ENCODE peak calls at places on chromosomes 11 and 22, in nine cellular contexts. T is PC-9, U is body of pancreas, X is heart left ventricle, A is HCT116, B is GM12878, L is Peyer's patch, S is psoas muscle, K is fibroblast of lung. M is an unnamed sample. For H3K4me1, the result is how much of the 10 kb centered on the place peaks cover.

GRCh38 chr11:109968299-109968698 is 124.9 kb upstream of the ZC3H12C start:
- DNase-seq in T (no peak), U (no peak), X (no peak), A (no peak), B (no peak), L (no peak), S (no peak), K (no peak), M (no peak)

GRCh38 chr11:65448418-65449196 is 26.0 kb downstream of the NEAT1 start:
- DNase-seq in T (peak), U (peak), X (no peak), A (no peak), B (no peak), L (peak), S (peak), K (peak), M (peak)

GRCh38 chr11:31414338-31414737 is 44.7 kb downstream of the DNAJC24 start:
- DNase-seq in T (no peak), U (no peak), X (no peak), A (no peak), B (no peak), L (no peak), S (no peak), K (no peak), M (no peak)

GRCh38 chr11:14423633-14424032 is 64.7 kb upstream of the RRAS2 start:
- DNase-seq in T (peak), U (no peak), X (no peak), A (no peak), B (no peak), L (no peak), S (no peak), K (peak), M (no peak)

GRCh38 chr11:111715142-111715816 is 50.9 kb downstream of the PPP2R1B start:
- DNase-seq in T (peak), U (no peak), X (no peak), A (no peak), B (no peak), L (no peak), S (no peak), K (no peak), M (no peak)

GRCh38 chr11:64537876-64538275 is 53.1 kb upstream of the SLC22A12 start:
- DNase-seq in T (no peak), U (peak), X (no peak), A (no peak), B (no peak), L (no peak), S (no peak), K (no peak), M (no peak)

GRCh38 chr11:133713844-133714243 is 131.5 kb downstream of the SPATA19 start:
- DNase-seq in T (no peak), U (no peak), X (no peak), A (no peak), B (no peak), L (no peak), S (no peak), K (no peak), M (no peak)

GRCh38 chr11:7543302-7543701 is 29.5 kb downstream of the PPFIBP2 start:
- DNase-seq in T (no peak), U (no peak), X (no peak), A (no peak), B (no peak), L (no peak), S (no peak), K (no peak), M (no peak)

GRCh38 chr11:44978279-44978960 is 27.7 kb upstream of the TP53I11 start:
- DNase-seq in T (no peak), U (no peak), X (no peak), A (no peak), B (no peak), L (no peak), S (no peak), K (no peak), M (no peak)
- H3K4me1 ChIP-seq in T (under half), U (half or more), X (under half), A (under half), B (under half), L (under half), S (under half), K (under half), M (under half)

GRCh38 chr11:115610908-115611307 is 106.7 kb upstream of the CADM1 start:
- DNase-seq in T (no peak), U (no peak), X (no peak), A (no peak), B (no peak), L (no peak), S (no peak), K (no peak), M (no peak)

GRCh38 chr11:115607621-115608191 is 103.5 kb upstream of the CADM1 start:
- DNase-seq in T (no peak), U (no peak), X (peak), A (no peak), B (no peak), L (no peak), S (no peak), K (no peak), M (no peak)

GRCh38 chr11:115608976-115609375 is 104.8 kb upstream of the CADM1 start:
- DNase-seq in T (no peak), U (no peak), X (no peak), A (no peak), B (no peak), L (no peak), S (no peak), K (no peak), M (no peak)

GRCh38 chr11:115606223-115607220 is 102.3 kb upstream of the CADM1 start:
- DNase-seq in T (no peak), U (peak), X (peak), A (no peak), B (no peak), L (no peak), S (peak), K (peak), M (peak)

GRCh38 chr11:115605397-115606222 is 101.4 kb upstream of the CADM1 start:
- DNase-seq in T (no peak), U (no peak), X (no peak), A (no peak), B (no peak), L (no peak), S (no peak), K (no peak), M (no peak)
- H3K27ac ChIP-seq in T (no peak), U (no peak), X (peak), A (no peak), B (no peak), L (no peak), S (no peak), K (no peak), M (peak)

GRCh38 chr11:12683857-12684256 is 9.6 kb downstream of the TEAD1 start:
- DNase-seq in T (peak), U (no peak), X (no peak), A (no peak), B (no peak), L (no peak), S (no peak), K (peak), M (no peak)
- H3K4me1 ChIP-seq in T (half or more), U (half or more), X (half or more), A (half or more), B (under half), L (under half), S (half or more), K (half or more), M (under half)

GRCh38 chr11:46706886-46707285 is 6.1 kb downstream of the ZNF408 start:
- DNase-seq in T (no peak), U (no peak), X (no peak), A (no peak), B (no peak), L (no peak), S (no peak), K (no peak), M (no peak)

GRCh38 chr11:46712874-46713576 is 6.0 kb upstream of the F2 start:
- DNase-seq in T (no peak), U (no peak), X (no peak), A (no peak), B (no peak), L (no peak), S (no peak), K (no peak), M (no peak)

GRCh38 chr11:46710821-46711269 is 8.2 kb upstream of the F2 start:
- DNase-seq in T (no peak), U (peak), X (peak), A (no peak), B (no peak), L (no peak), S (peak), K (peak), M (peak)

DNA sequence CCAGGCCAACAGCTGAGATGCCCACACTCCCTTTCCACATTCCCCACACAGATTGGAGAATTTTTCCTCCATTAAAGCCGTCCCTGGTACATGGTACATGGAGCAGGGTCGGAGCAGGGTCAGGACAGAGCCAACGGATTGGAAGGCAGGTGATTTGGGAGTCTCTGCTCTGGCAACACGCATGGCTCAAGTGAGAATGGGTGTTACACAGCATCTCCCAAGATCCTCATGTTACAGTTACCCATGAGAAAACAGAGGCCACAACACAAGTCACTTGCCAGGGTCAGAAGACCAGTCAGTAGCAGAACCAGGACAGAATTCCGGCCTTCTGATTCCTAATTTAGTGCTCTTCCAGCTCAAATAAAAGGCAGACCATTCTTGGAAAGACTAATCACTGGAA is 7.7 kb upstream of the F2 start:
- DNase-seq in T (no peak), U (no peak), X (no peak), A (no peak), B (no peak), L (no peak), S (no peak), K (peak), M (no peak)
- H3K27ac ChIP-seq in T (no peak), U (peak), X (peak), A (no peak), B (no peak), L (peak), S (peak), K (peak), M (peak)

GRCh38 chr11:119895981-119896380 is 167.0 kb upstream of the NECTIN1 start:
- DNase-seq in T (no peak), U (no peak), X (no peak), A (no peak), B (no peak), L (no peak), S (no peak), K (no peak), M (no peak)
- H3K4me1 ChIP-seq in T (under half), U (under half), X (under half), A (under half), B (under half), L (under half), S (under half), K (under half), M (under half)

GRCh38 chr11:27507561-27508322 is 1.2 kb upstream of the LIN7C start:
- DNase-seq in T (no peak), U (no peak), X (no peak), A (no peak), B (no peak), L (no peak), S (no peak), K (no peak), M (no peak)

GRCh38 chr11:27509953-27510352 is 3.4 kb upstream of the LIN7C start:
- DNase-seq in T (no peak), U (no peak), X (no peak), A (no peak), B (no peak), L (no peak), S (no peak), K (no peak), M (no peak)

GRCh38 chr11:27501102-27501501 is 5.5 kb downstream of the LIN7C start:
- DNase-seq in T (no peak), U (no peak), X (no peak), A (no peak), B (no peak), L (no peak), S (no peak), K (no peak), M (no peak)

GRCh38 chr11:27506200-27507182 is at the start of gene LIN7C:
- DNase-seq in T (peak), U (peak), X (peak), A (peak), B (peak), L (peak), S (peak), K (peak), M (peak)

GRCh38 chr11:27505781-27506180 is 788 bp downstream of the LIN7C start:
- DNase-seq in T (no peak), U (no peak), X (no peak), A (no peak), B (no peak), L (no peak), S (no peak), K (no peak), M (no peak)
- H3K27ac ChIP-seq in T (peak), U (peak), X (peak), A (peak), B (peak), L (peak), S (peak), K (peak), M (peak)

DNA sequence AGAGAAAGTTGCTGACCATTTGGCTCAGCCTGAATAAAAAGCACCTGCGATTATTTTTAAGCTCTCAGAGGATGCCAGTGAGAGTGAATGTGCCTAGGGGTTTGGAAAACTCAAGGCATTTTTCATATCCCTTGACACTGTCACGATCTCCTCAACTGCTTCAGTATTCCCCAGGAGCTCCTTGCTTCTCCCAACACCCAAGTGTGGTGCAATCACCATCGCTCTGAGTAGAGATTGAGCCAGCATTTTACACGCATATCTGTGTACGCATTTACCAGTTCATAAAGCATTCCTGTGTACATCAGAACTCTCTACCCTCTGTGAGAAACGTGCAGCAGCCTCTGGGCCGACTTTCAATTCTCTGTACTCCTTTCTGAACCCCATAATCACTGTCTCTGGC is 1.3 kb downstream of the SRRD start:
- DNase-seq in T (no peak), U (no peak), X (no peak), A (no peak), B (no peak), L (no peak), S (no peak), K (peak), M (no peak)
- H3K4me1 ChIP-seq in T (under half), U (under half), X (under half), A (under half), B (under half), L (under half), S (under half), K (under half), M (under half)

GRCh38 chr11:123122341-123122740 is 60.4 kb upstream of the HSPA8 start:
- DNase-seq in T (peak), U (peak), X (peak), A (no peak), B (no peak), L (no peak), S (peak), K (peak), M (peak)

GRCh38 chr11:123125169-123125568 is 63.2 kb upstream of the HSPA8 start:
- DNase-seq in T (no peak), U (no peak), X (no peak), A (no peak), B (no peak), L (no peak), S (no peak), K (no peak), M (no peak)

GRCh38 chr11:123122852-123123251 is 60.9 kb upstream of the HSPA8 start:
- DNase-seq in T (no peak), U (no peak), X (no peak), A (no peak), B (no peak), L (no peak), S (no peak), K (peak), M (no peak)
- H3K27ac ChIP-seq in T (peak), U (peak), X (peak), A (no peak), B (no peak), L (peak), S (no peak), K (peak), M (peak)

M was measured in right atrium auricular region.